ENCODE peak calls at places on chromosomes 3 and 15, in four cellular contexts. One of them, this sample, is unnamed.

GRCh38 chr3:171125010-171125409 is 98.5 kb upstream of the SLC2A2 start:
- DNase-seq in HCT116: no peak
- DNase-seq in tibial nerve: no peak
- DNase-seq in lower leg skin: no peak
- DNase-seq in this sample: no peak

GRCh38 chr3:38618343-38618742 is 31.1 kb downstream of the SCN5A start:
- DNase-seq in HCT116: no peak
- DNase-seq in tibial nerve: no peak
- DNase-seq in lower leg skin: no peak
- DNase-seq in this sample: no peak

GRCh38 chr15:29835301-29835700 is 13.0 kb upstream of the TJP1 start:
- DNase-seq in HCT116: no peak
- DNase-seq in tibial nerve: no peak
- DNase-seq in lower leg skin: no peak
- DNase-seq in this sample: no peak

GRCh38 chr15:44836094-44836493 is 99.8 kb downstream of the TRIM69 start:
- DNase-seq in HCT116: no peak
- DNase-seq in tibial nerve: no peak
- DNase-seq in lower leg skin: no peak
- DNase-seq in this sample: no peak

GRCh38 chr15:38238311-38238710 is 14.3 kb upstream of the SPRED1 start:
- DNase-seq in HCT116: no peak
- DNase-seq in tibial nerve: no peak
- DNase-seq in lower leg skin: no peak
- DNase-seq in this sample: no peak

GRCh38 chr3:86251781-86252180 is 739.2 kb downstream of the VGLL3 start:
- DNase-seq in HCT116: no peak
- DNase-seq in tibial nerve: no peak
- DNase-seq in lower leg skin: no peak
- DNase-seq in this sample: no peak

GRCh38 chr15:42279234-42279723 is 6.0 kb upstream of the TMEM87A start:
- DNase-seq in HCT116: no peak
- DNase-seq in tibial nerve: no peak
- DNase-seq in lower leg skin: no peak
- DNase-seq in this sample: no peak

GRCh38 chr3:157030712-157031111 is 129.2 kb downstream of the CCNL1 start:
- DNase-seq in HCT116: no peak
- DNase-seq in tibial nerve: no peak
- DNase-seq in lower leg skin: no peak
- DNase-seq in this sample: no peak

GRCh38 chr15:65072027-65072426 is 4.2 kb upstream of the RASL12 start:
- DNase-seq in HCT116: no peak
- DNase-seq in tibial nerve: no peak
- DNase-seq in lower leg skin: no peak
- DNase-seq in this sample: no peak

GRCh38 chr15:69090197-69090948 is 70.1 kb upstream of the GLCE start:
- DNase-seq in HCT116: no peak
- DNase-seq in tibial nerve: no peak
- DNase-seq in lower leg skin: no peak
- DNase-seq in this sample: no peak

GRCh38 chr3:149393355-149394165 is 16.1 kb upstream of the TM4SF1 start:
- DNase-seq in HCT116: peak; percentile 72
- DNase-seq in tibial nerve: peak; percentile 75
- DNase-seq in lower leg skin: no peak
- DNase-seq in this sample: no peak

GRCh38 chr15:71691700-71692417 is 118.5 kb upstream of the NR2E3 start:
- DNase-seq in HCT116: no peak
- DNase-seq in tibial nerve: peak; percentile 85
- DNase-seq in lower leg skin: no peak
- DNase-seq in this sample: no peak

DNA sequence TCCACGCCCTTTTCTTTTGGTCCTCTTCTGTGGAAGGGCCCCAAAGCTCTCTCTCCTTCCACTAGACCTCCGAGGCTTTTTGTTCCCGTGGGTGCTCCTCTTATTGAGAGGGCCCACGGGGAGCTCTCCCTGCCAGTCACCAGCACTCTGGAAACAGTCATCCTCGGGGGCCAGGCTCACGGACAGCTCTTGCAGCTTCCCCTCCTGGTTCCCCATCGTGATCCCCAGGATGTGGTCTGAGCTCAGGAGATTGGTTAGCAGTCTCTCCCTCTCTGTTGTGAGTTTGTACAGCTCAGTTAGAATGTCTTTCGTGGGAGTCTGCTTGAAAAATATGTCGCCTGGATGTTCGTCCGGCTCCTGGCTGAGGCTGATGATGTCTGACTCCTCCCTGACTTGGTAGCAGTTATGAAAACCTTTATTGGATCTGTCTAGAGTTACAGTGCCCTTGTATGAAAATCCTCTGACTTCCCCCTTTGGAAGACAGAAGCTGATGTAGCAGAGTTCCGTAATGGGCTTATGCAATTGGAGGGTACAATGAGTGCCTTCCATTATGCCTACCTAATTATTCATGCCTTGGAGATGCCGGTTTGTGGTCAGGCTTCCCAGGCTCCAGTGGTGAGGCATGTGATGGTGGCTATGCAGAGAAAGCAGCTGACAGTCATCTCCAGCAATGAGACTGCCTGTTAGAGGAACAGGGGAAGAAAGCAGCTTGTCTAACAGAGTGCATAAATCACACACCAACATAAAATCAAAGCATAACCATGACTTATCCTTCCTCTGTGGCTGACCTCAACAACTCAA is 39.9 kb downstream of the FMN1 start:
- DNase-seq in HCT116: no peak
- DNase-seq in tibial nerve: peak; percentile 68
- DNase-seq in lower leg skin: peak; percentile 87
- DNase-seq in this sample: no peak
- TF ChIP-seq POLR2A in HCT116: no peak
- TF ChIP-seq POLR2A in tibial nerve: no peak
- TF ChIP-seq POLR2A in lower leg skin: no peak
- TF ChIP-seq POLR2A in this sample: no peak

DNA sequence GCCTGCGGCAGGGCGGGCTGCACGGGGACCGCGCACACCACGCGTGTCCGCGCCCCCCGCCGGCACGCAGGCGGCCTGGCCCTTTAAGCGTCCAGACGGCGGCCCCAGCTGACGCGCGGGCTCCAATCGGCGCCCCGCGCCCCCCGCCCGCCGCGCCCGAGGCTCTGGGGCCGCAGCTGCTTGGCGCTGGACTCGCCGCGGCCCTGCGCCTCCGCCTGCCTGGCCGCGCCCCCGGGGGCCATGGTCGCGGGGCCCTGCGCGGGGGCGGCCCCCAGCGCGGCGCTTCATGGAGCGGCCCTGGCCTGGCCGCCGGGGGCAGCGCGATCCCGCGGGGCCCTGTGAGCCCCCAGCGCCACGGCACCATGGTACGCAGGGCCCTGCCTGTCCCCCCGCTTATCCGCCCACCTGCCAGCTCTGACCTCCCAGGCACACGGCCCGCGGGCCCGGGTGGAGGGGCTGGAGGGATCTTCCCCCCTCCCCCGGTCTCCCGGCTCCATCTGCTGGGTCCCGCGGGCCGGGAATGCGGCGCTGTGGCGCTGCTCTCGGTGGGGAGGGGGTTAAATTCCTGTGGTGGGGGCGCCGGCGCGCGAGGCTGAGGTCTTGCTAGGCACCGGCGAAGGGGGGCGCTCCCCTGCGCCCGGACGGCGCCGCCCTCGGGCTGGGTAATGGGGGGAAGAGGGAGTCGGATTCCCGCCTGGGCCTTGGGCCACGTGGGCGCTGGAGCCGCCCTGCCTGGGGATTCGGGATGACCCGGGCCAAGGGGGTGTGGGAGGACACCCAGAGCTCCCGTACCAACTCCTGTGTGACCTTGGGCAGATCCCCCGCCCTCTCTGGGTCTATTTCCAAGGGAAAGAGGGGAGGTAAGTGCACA is 1.1 kb downstream of the ZBTB47 start:
- DNase-seq in HCT116: no peak
- DNase-seq in tibial nerve: no peak
- DNase-seq in lower leg skin: peak; percentile 92
- DNase-seq in this sample: peak; percentile 82
- TF ChIP-seq CTCF in HCT116: no peak
- TF ChIP-seq CTCF in tibial nerve: no peak
- TF ChIP-seq CTCF in lower leg skin: no peak
- TF ChIP-seq CTCF in this sample: no peak

GRCh38 chr3:186909078-186909853 is 21.1 kb upstream of the ST6GAL1 start:
- DNase-seq in HCT116: no peak
- DNase-seq in tibial nerve: no peak
- DNase-seq in lower leg skin: no peak
- DNase-seq in this sample: no peak
- TF ChIP-seq POLR2A in HCT116: no peak
- TF ChIP-seq POLR2A in tibial nerve: no peak
- TF ChIP-seq POLR2A in lower leg skin: no peak
- TF ChIP-seq POLR2A in this sample: no peak

GRCh38 chr3:174907628-174908407 is 48.7 kb downstream of the NAALADL2 start:
- DNase-seq in HCT116: no peak
- DNase-seq in tibial nerve: no peak
- DNase-seq in lower leg skin: no peak
- DNase-seq in this sample: no peak
- TF ChIP-seq CTCF in HCT116: no peak
- TF ChIP-seq CTCF in tibial nerve: no peak
- TF ChIP-seq CTCF in lower leg skin: no peak
- TF ChIP-seq CTCF in this sample: no peak

DNA sequence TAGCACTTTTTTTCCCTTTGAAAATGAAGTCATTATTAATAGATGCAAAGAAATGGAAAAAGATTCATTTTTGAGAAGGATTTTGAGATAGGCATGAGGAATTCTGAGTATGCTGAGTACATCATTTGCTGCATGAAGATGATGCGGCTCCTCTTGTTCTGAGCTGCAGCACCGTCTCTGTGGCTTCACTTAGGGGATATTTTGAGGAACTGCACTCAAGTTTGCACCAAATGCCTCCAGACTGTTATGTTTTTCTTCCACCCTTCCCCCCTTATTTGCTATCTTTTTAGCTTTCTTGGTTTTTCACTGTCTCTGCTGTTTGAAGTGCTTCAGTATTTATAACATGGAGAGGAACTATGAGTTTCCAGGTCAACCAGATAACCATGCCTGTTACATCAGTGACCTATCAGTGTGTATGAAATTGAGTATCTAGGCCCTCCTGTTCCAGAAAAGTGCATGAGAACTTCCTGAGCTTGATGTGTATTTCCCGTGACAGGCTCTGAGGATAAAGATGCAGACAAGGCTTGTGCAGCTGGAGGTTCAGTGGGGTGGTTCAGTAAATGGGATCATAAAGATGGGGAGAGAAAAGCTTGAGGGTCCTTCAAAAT is 128.7 kb downstream of the PDCD6IP start:
- DNase-seq in HCT116: no peak
- DNase-seq in tibial nerve: no peak
- DNase-seq in lower leg skin: no peak
- DNase-seq in this sample: no peak
- TF ChIP-seq POLR2A in HCT116: no peak
- TF ChIP-seq POLR2A in tibial nerve: no peak
- TF ChIP-seq POLR2A in lower leg skin: no peak
- TF ChIP-seq POLR2A in this sample: no peak